ENCODE peak calls at places on chromosomes 11 and 22, in four cellular contexts. W is ovary, O is A549, F is heart left ventricle. N is an unnamed sample.

GRCh38 chr11:19679952-19680823 is 32.4 kb upstream of the NAV2 start:
- DNase-seq in W (peak; percentile 74), O (peak; percentile 87), F (peak; percentile 86), N (peak; percentile 96)

GRCh38 chr11:71301858-71302533 is 49.6 kb upstream of the SHANK2 start:
- DNase-seq in W (peak; percentile 5), O (no peak), F (no peak), N (no peak)

GRCh38 chr11:1271002-1271401 is 38.4 kb downstream of the TOLLIP start:
- DNase-seq in W (no peak), O (no peak), F (no peak), N (no peak)

GRCh38 chr22:48340727-48341709 is 1486.7 kb downstream of the BRD1 start:
- DNase-seq in W (peak; percentile 55), O (no peak), F (no peak), N (no peak)

GRCh38 chr11:70398834-70399680 is 728 bp downstream of the CTTN start:
- DNase-seq in W (peak; percentile 60), O (no peak), F (peak; percentile 24), N (peak; percentile 35)

GRCh38 chr22:40044870-40045834 is 50.4 kb downstream of the FAM83F start:
- DNase-seq in W (peak; percentile 75), O (peak; percentile 25), F (peak; percentile 72), N (peak; percentile 82)

GRCh38 chr22:40400173-40400572 is 29.8 kb downstream of the SGSM3 start:
- DNase-seq in W (no peak), O (no peak), F (no peak), N (no peak)

GRCh38 chr11:46760429-46761128 is 41.6 kb downstream of the F2 start:
- DNase-seq in W (no peak), O (no peak), F (no peak), N (no peak)

GRCh38 chr11:125410091-125410490 is 86.0 kb downstream of the FEZ1 start:
- DNase-seq in W (no peak), O (no peak), F (no peak), N (no peak)

GRCh38 chr22:28231423-28231822 is 312.4 kb upstream of the PITPNB start:
- DNase-seq in W (no peak), O (no peak), F (no peak), N (no peak)

GRCh38 chr11:78469905-78470304 is 52.3 kb upstream of the GAB2 start:
- DNase-seq in W (no peak), O (no peak), F (no peak), N (no peak)

GRCh38 chr11:46427364-46427763 is 35.8 kb upstream of the CHRM4 start:
- DNase-seq in W (no peak), O (peak; percentile 16), F (no peak), N (no peak)

GRCh38 chr11:2700415-2701211 is 819 bp upstream of the KCNQ1OT1 start:
- DNase-seq in W (peak; percentile 73), O (peak; percentile 52), F (peak; percentile 72), N (peak; percentile 92)

GRCh38 chr11:65524010-65524746 is 705 bp upstream of the SCYL1 start:
- DNase-seq in W (peak; percentile 81), O (no peak), F (no peak), N (peak; percentile 82)

GRCh38 chr22:44372611-44373010 is 59.9 kb upstream of the SHISAL1 start:
- DNase-seq in W (peak; percentile 13), O (no peak), F (no peak), N (peak; percentile 15)

GRCh38 chr11:45150943-45151342 is 4.5 kb downstream of the PRDM11 start:
- DNase-seq in W (no peak), O (no peak), F (no peak), N (no peak)

GRCh38 chr11:45154276-45154675 is 7.8 kb downstream of the PRDM11 start:
- DNase-seq in W (no peak), O (no peak), F (no peak), N (no peak)

GRCh38 chr11:45151362-45151982 is 5.0 kb downstream of the PRDM11 start:
- DNase-seq in W (no peak), O (no peak), F (no peak), N (no peak)

GRCh38 chr11:45155058-45155551 is 8.7 kb downstream of the PRDM11 start:
- DNase-seq in W (peak; percentile 79), O (no peak), F (peak; percentile 29), N (peak; percentile 86)

GRCh38 chr11:45152740-45153595 is 6.5 kb downstream of the PRDM11 start:
- DNase-seq in W (no peak), O (no peak), F (no peak), N (no peak)
- H3K4me1 ChIP-seq in W (peaks cover 36% of the 10 kb centered on the region), O (peaks cover under 1% of the 10 kb centered on the region), F (peaks cover 20% of the 10 kb centered on the region), N (peaks cover 21% of the 10 kb centered on the region)

DNA sequence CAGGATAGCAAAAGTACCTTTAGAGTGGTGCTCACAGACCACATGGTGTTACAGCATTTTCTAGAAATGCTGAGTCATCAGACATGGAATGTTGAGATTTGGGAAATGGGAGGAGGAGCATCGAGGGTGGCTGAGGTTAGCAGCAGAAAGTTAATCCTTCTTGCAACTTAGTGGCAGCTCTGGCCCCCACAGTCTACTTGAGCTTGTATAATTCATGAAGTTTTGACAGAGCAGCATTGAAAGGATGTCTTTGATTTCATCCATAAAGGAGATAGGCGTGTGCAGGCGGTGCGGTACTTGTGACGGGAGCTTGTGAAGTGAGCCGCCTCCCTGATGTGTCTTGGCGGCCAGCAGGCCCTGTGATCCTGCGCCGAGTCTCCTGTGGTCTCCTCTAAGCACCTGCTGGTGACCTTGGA is 330.5 kb downstream of the TBC1D22A start:
- DNase-seq in W (no peak), O (no peak), F (no peak), N (no peak)
- H3K9me3 ChIP-seq in W (no peaks in the 10 kb centered on the region), O (no peaks in the 10 kb centered on the region), F (no peaks in the 10 kb centered on the region), N (no peaks in the 10 kb centered on the region)

GRCh38 chr11:119372260-119373058 is 9.0 kb downstream of the USP2 start:
- DNase-seq in W (no peak), O (no peak), F (no peak), N (peak; percentile 53)

GRCh38 chr11:119375629-119376196 is 5.8 kb downstream of the USP2 start:
- DNase-seq in W (peak; percentile 93), O (no peak), F (peak; percentile 84), N (peak; percentile 84)

GRCh38 chr11:119373059-119373875 is 8.2 kb downstream of the USP2 start:
- DNase-seq in W (no peak), O (no peak), F (no peak), N (peak; percentile 30)

GRCh38 chr11:119374632-119375394 is 6.7 kb downstream of the USP2 start:
- DNase-seq in W (no peak), O (no peak), F (no peak), N (peak; percentile 65)

GRCh38 chr11:119373917-119374631 is 7.4 kb downstream of the USP2 start:
- DNase-seq in W (peak; percentile 81), O (peak; percentile 72), F (peak; percentile 64), N (peak; percentile 60)
- H3K4me1 ChIP-seq in W (no peaks in the 10 kb centered on the region), O (peaks cover 19% of the 10 kb centered on the region), F (peaks cover 47% of the 10 kb centered on the region), N (peaks cover 13% of the 10 kb centered on the region)

DNA sequence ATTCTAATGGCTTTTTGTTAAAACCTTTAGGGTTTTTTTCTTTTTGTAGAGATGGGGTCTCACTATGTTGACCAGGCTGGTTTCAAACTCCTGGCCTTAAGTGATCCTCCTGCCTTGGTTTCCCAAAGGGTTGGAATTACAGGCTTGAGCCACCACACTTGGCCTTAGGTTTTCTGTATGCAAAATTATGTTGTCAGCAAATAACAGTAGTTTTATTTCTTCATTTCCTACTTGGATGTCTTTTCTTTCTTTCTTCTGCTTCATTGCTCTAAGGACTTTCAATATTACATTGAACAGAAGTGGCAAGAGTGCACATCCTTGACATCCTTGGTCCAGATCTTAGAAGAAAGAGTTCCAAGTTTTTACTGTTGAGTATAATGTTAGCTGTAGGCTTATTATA is 52.8 kb downstream of the CCDC81 start:
- DNase-seq in W (no peak), O (no peak), F (no peak), N (no peak)
- H3K9me3 ChIP-seq in W (no peaks in the 10 kb centered on the region), O (peaks cover 10% of the 10 kb centered on the region), F (no peaks in the 10 kb centered on the region), N (no peaks in the 10 kb centered on the region)

N was measured in right cardiac atrium.